ENCODE peak calls at places on chromosomes 11 and 22, in six cellular contexts. N is AG09319, B is PC-9, C is brain microvascular endothelial cell, X is Peyer's patch, T is astrocyte. K is an unnamed sample.

GRCh38 chr11:20070459-20070858 is 89.8 kb downstream of the DBX1 start:
- DNase-seq in N (no peak), B (no peak), C (no peak), X (no peak), T (peak), K (no peak)

GRCh38 chr22:39873963-39874362 is 19.6 kb downstream of the ENTHD1 start:
- DNase-seq in N (no peak), B (no peak), C (no peak), X (no peak), T (no peak), K (no peak)

GRCh38 chr22:37442537-37442936 is 15.3 kb upstream of the ELFN2 start:
- DNase-seq in N (no peak), B (no peak), C (peak), X (no peak), T (peak), K (no peak)

GRCh38 chr22:38153821-38154562 is 27.6 kb downstream of the PLA2G6 start:
- DNase-seq in N (no peak), B (no peak), C (no peak), X (peak), T (no peak), K (no peak)

GRCh38 chr11:122822241-122822640 is 16.1 kb upstream of the CRTAM start:
- DNase-seq in N (no peak), B (no peak), C (no peak), X (no peak), T (no peak), K (no peak)

GRCh38 chr22:49116021-49116420 is 711.7 kb downstream of the BRD1 start:
- DNase-seq in N (no peak), B (no peak), C (no peak), X (no peak), T (no peak), K (no peak)

GRCh38 chr11:109018639-109019038 is 353.8 kb downstream of the DDX10 start:
- DNase-seq in N (no peak), B (no peak), C (no peak), X (no peak), T (no peak), K (no peak)

GRCh38 chr22:22168190-22168940 is 76.2 kb upstream of the VPREB1 start:
- DNase-seq in N (peak), B (peak), C (no peak), X (no peak), T (peak), K (no peak)

GRCh38 chr11:83238111-83238510 is 44.6 kb downstream of the ANKRD42 start:
- DNase-seq in N (no peak), B (no peak), C (no peak), X (no peak), T (no peak), K (no peak)

DNA sequence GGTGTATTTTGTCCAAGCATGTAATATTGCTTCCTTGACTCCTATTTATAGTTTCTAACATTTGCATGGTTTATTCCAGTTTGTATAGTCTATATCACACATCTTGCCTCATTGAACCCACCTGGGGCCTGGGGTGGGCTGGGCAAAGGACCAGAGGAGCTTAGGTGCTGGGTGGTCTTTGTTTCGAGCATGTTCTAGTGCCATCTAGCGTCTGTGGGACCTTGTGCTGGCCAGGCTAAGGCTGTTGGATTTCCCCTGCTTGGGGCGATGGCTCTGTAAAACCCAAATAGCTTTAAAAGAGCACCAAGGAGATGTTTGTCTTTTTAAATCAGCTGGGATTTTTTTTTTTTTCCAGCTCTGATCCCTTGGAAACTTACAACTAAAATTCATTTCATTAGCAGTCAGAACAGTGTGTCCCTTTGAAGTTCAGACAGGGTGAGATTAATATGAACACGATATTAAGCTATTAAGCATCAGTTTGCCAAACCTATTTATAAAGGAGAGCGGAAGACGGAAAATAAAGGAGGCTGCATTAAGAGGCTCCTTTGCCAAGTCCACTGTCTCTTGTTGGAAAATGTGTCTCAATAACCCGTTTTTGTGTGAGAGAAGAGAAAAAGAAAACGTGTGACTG is 157.4 kb downstream of the COMMD9 start:
- DNase-seq in N (peak), B (no peak), C (peak), X (no peak), T (no peak), K (peak)
- TF ChIP-seq CTCF in N (peak), B (no peak), C (peak), X (no peak), T (peak), K (peak)

DNA sequence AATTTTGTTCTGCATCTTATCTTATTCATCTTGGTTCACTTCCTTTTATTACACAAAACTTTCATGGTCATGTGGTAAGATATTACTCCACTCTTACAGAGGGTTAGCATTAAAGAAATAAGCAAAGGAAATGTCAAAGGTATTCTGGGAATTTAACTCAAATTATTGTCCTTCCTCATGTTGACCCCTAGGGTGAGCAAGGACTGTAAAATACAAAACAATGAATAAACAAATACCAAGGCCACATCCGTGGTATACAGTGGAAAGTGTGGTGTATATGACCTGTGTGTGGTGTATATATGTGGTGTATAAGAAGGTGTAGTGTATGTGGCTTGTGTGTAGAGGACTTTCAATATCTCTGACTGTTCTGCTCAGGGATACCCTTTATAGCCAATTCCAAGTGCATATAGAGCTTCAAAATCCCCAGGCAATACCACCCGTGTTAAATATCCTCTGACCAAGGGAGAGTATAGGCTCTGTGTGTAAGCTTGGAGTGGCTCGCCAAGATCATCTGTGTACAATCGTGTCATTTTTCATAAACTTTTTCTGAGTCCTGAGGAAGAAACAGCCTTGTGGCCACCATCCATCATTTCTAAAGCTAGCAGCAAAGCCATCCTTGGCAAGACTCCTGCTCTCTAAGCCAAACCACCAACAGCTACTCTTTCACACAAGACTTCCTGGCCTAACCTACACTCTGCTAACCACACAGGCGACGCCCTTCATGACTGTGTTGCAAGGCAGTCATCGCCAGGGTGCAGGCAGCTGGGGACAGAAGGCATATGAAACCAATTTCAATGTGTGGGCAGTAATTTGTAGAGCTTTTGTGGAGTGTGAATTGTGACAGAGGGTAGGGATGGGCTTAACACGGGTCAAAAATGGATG is 548.0 kb downstream of the ETS1 start:
- DNase-seq in N (peak), B (peak), C (peak), X (peak), T (peak), K (no peak)
- TF ChIP-seq CTCF in N (peak), B (no peak), C (no peak), X (no peak), T (no peak), K (peak)

GRCh38 chr11:119381186-119381988 is at the start of gene USP2:
- DNase-seq in N (peak), B (peak), C (peak), X (peak), T (peak), K (peak)

GRCh38 chr11:119382101-119382500 is 611 bp upstream of the USP2 start:
- DNase-seq in N (no peak), B (no peak), C (no peak), X (no peak), T (no peak), K (no peak)

GRCh38 chr11:119380816-119381185 is 689 bp downstream of the USP2 start:
- DNase-seq in N (no peak), B (no peak), C (no peak), X (no peak), T (no peak), K (no peak)

GRCh38 chr11:119378851-119379465 is 2.5 kb downstream of the USP2 start:
- DNase-seq in N (no peak), B (no peak), C (no peak), X (no peak), T (no peak), K (no peak)

GRCh38 chr11:119380160-119380815 is 1.2 kb downstream of the USP2 start:
- DNase-seq in N (no peak), B (no peak), C (no peak), X (no peak), T (no peak), K (no peak)
- TF ChIP-seq CTCF in N (no peak), B (no peak), C (no peak), X (no peak), T (no peak), K (no peak)

GRCh38 chr22:31082606-31083376 is 1.7 kb downstream of the SMTN start:
- DNase-seq in N (peak), B (peak), C (peak), X (peak), T (no peak), K (no peak)
- TF ChIP-seq CTCF in N (peak), B (peak), C (peak), X (peak), T (peak), K (peak)

GRCh38 chr11:69086152-69086551 is 37.4 kb downstream of the TPCN2 start:
- DNase-seq in N (no peak), B (no peak), C (no peak), X (no peak), T (no peak), K (no peak)
- TF ChIP-seq CTCF in N (no peak), B (no peak), C (peak), X (no peak), T (no peak), K (no peak)

GRCh38 chr11:64000026-64000739 is 13.9 kb downstream of the OTUB1 start:
- DNase-seq in N (peak), B (no peak), C (peak), X (peak), T (no peak), K (peak)
- TF ChIP-seq CTCF in N (peak), B (no peak), C (peak), X (peak), T (peak), K (peak)

GRCh38 chr11:60889869-60890311 is 16.5 kb downstream of the PRPF19 start:
- DNase-seq in N (no peak), B (no peak), C (no peak), X (no peak), T (no peak), K (no peak)

GRCh38 chr11:60891103-60891741 is 15.2 kb downstream of the PRPF19 start:
- DNase-seq in N (no peak), B (no peak), C (peak), X (no peak), T (peak), K (no peak)

GRCh38 chr11:60890696-60891095 is 15.7 kb downstream of the PRPF19 start:
- DNase-seq in N (no peak), B (no peak), C (no peak), X (no peak), T (no peak), K (no peak)

GRCh38 chr11:60887531-60887930 is 18.9 kb downstream of the PRPF19 start:
- DNase-seq in N (no peak), B (no peak), C (peak), X (peak), T (peak), K (no peak)
- TF ChIP-seq CTCF in N (peak), B (peak), C (peak), X (no peak), T (peak), K (peak)

DNA sequence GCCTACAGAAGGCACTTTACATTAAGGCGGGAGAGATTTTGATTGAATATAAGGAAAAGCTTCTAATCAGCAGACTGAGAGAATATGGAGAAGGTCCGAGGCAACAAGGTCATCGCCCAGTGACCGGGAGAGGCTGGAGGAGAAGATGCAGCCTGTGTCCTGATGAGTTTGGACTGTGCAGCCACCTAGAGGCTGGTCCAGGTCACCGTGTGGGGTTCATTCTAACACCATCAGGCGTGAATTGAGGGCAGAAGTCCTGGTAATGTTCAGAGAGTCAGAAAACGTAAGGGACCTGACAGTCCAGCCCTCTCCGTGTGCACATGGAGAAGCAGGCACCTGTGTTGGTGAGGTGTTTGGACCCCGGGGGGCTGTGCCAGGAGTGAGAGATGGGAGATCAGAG is 102.7 kb downstream of the FEZ1 start:
- DNase-seq in N (no peak), B (no peak), C (no peak), X (peak), T (no peak), K (no peak)
- TF ChIP-seq CTCF in N (no peak), B (no peak), C (no peak), X (no peak), T (no peak), K (no peak)

K was measured in progenitor cell of endocrine pancreas.